ENCODE peak calls at places on chromosomes 4 and X, in eight cellular contexts. D is H9; X is tibial nerve; Z is sigmoid colon; F is CD4-positive, alpha-beta T cell; G is hepatocyte; Q is dorsolateral prefrontal cortex; K is neural progenitor cell. S is an unnamed sample.

GRCh38 chr4:123744664-123745290 is 348.2 kb downstream of the SPRY1 start:
- DNase-seq in D (no peak), X (no peak), Z (peak; percentile 65), F (no peak), G (peak; percentile 37), Q (no peak), K (no peak), S (no peak)

GRCh38 chrX:134013092-134013497 is 27.7 kb upstream of the GPC3 start:
- DNase-seq in D (no peak), X (no peak), Z (no peak), F (no peak), G (no peak), Q (no peak), K (no peak), S (no peak)

GRCh38 chr4:82469776-82470345 is 39.5 kb downstream of the ENOPH1 start:
- DNase-seq in D (no peak), X (no peak), Z (no peak), F (no peak), G (peak; percentile 19), Q (no peak), K (no peak), S (no peak)

GRCh38 chrX:107102980-107103379 is 15.6 kb downstream of the RBM41 start:
- DNase-seq in D (no peak), X (no peak), Z (no peak), F (no peak), G (no peak), Q (no peak), K (no peak), S (no peak)

GRCh38 chrX:53435997-53436396 is 1.8 kb upstream of the HSD17B10 start:
- DNase-seq in D (peak; percentile 48), X (peak; percentile 14), Z (peak; percentile 74), F (peak; percentile 55), G (peak; percentile 71), Q (no peak), K (peak; percentile 77), S (peak; percentile 5)

GRCh38 chr4:184937030-184937710 is 81.1 kb upstream of the HELT start:
- DNase-seq in D (no peak), X (no peak), Z (no peak), F (no peak), G (peak; percentile 35), Q (no peak), K (no peak), S (no peak)

GRCh38 chrX:46340696-46341095 is 204.5 kb downstream of the ZNF674 start:
- DNase-seq in D (no peak), X (no peak), Z (no peak), F (no peak), G (no peak), Q (no peak), K (no peak), S (no peak)

GRCh38 chrX:20623448-20623847 is 356.7 kb upstream of the RPS6KA3 start:
- DNase-seq in D (no peak), X (no peak), Z (no peak), F (no peak), G (no peak), Q (no peak), K (no peak), S (no peak)

GRCh38 chr4:21531048-21531447 is 417.5 kb downstream of the KCNIP4 start:
- DNase-seq in D (no peak), X (no peak), Z (no peak), F (no peak), G (no peak), Q (no peak), K (no peak), S (no peak)

GRCh38 chr4:105633241-105633640 is 75.2 kb downstream of the INTS12 start:
- DNase-seq in D (no peak), X (no peak), Z (no peak), F (no peak), G (no peak), Q (no peak), K (no peak), S (no peak)

GRCh38 chr4:121799208-121799823 is 1.8 kb upstream of the EXOSC9 start:
- DNase-seq in D (no peak), X (no peak), Z (no peak), F (no peak), G (peak; percentile 13), Q (no peak), K (no peak), S (no peak)

GRCh38 chr4:75003979-75004378 is 71.1 kb downstream of the PARM1 start:
- DNase-seq in D (no peak), X (no peak), Z (no peak), F (no peak), G (no peak), Q (no peak), K (no peak), S (no peak)

GRCh38 chr4:153140294-153140693 is 63.9 kb upstream of the TRIM2 start:
- DNase-seq in D (no peak), X (no peak), Z (no peak), F (no peak), G (no peak), Q (no peak), K (no peak), S (no peak)

GRCh38 chr4:82864336-82865001 is 26.5 kb downstream of the SEC31A start:
- DNase-seq in D (no peak), X (no peak), Z (no peak), F (no peak), G (no peak), Q (no peak), K (no peak), S (no peak)

GRCh38 chr4:118823471-118823870 is 12.5 kb downstream of the SEC24D start:
- DNase-seq in D (no peak), X (no peak), Z (no peak), F (no peak), G (no peak), Q (no peak), K (no peak), S (no peak)

GRCh38 chrX:38890963-38891362 is 89.7 kb downstream of the MID1IP1 start:
- DNase-seq in D (no peak), X (no peak), Z (no peak), F (no peak), G (peak; percentile 13), Q (no peak), K (no peak), S (no peak)

GRCh38 chrX:13086076-13086475 is 41.7 kb upstream of the FAM9C start:
- DNase-seq in D (no peak), X (no peak), Z (no peak), F (no peak), G (no peak), Q (no peak), K (no peak), S (no peak)

GRCh38 chrX:13085533-13085932 is 41.1 kb upstream of the FAM9C start:
- DNase-seq in D (no peak), X (no peak), Z (no peak), F (peak; percentile 58), G (no peak), Q (no peak), K (no peak), S (no peak)

GRCh38 chrX:13082286-13083065 is 38.1 kb upstream of the FAM9C start:
- DNase-seq in D (no peak), X (no peak), Z (no peak), F (no peak), G (no peak), Q (no peak), K (no peak), S (no peak)

GRCh38 chrX:13087322-13088154 is 43.1 kb upstream of the FAM9C start:
- DNase-seq in D (no peak), X (no peak), Z (no peak), F (peak; percentile 46), G (no peak), Q (no peak), K (no peak), S (no peak)

GRCh38 chrX:13084611-13085010 is 40.2 kb upstream of the FAM9C start:
- DNase-seq in D (no peak), X (no peak), Z (no peak), F (no peak), G (no peak), Q (no peak), K (no peak), S (no peak)
- H3K27ac ChIP-seq in D (no peak overlapping the region), X (no peak overlapping the region), Z (no peak overlapping the region), F (peak overlapping the region; percentile 16), G (no peak overlapping the region), Q (no peak overlapping the region), K (no peak overlapping the region), S (no peak overlapping the region)

GRCh38 chr4:155673453-155673979 is 6.9 kb downstream of the GUCY1A1 start:
- DNase-seq in D (no peak), X (no peak), Z (no peak), F (no peak), G (no peak), Q (no peak), K (no peak), S (no peak)
- H3K27ac ChIP-seq in D (no peak overlapping the region), X (no peak overlapping the region), Z (peak overlapping the region; percentile 96), F (no peak overlapping the region), G (peak overlapping the region; percentile 67), Q (no peak overlapping the region), K (no peak overlapping the region), S (no peak overlapping the region)

DNA sequence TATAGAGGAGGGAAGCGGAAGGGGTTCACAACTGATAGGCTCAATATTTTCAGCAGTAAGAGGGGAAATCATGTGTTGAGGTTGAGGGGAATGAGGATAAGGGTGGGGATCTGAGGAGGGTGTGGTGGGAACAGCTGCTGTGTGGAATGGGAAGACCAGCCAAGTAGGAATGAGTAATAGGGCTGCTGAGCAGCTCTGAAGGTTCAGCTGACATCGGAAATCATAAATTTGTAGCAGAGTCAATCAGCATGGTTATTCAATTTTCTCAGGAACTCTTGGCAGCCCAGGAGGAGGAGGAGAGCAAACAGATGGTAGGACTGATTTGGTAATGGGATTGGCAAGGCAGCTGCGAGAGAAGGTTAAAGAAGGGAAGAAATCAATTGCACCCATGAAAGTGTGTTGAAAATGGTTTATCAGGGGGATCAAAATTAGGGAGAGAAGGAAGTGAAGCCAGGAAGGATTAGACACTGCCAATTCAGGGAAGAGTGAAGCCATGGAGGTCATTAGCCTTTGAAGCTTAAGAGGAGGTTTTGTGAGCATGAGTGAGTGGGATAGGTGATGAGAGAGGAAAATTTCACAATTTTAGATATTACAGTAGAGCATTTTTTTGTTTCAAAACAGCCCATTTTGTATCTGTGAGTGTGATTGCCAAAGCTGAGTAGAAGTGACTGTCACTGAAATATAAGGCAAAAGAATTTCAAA is 82.6 kb downstream of the PCDH7 start:
- DNase-seq in D (no peak), X (no peak), Z (no peak), F (no peak), G (no peak), Q (no peak), K (no peak), S (no peak)
- H3K27ac ChIP-seq in D (no peak overlapping the region), X (no peak overlapping the region), Z (peak overlapping the region; percentile 26), F (no peak overlapping the region), G (no peak overlapping the region), Q (peak overlapping the region; percentile 1), K (no peak overlapping the region), S (no peak overlapping the region)

GRCh38 chrX:15311119-15311518 is 4.3 kb downstream of the ASB11 start:
- DNase-seq in D (no peak), X (no peak), Z (no peak), F (no peak), G (no peak), Q (no peak), K (no peak), S (no peak)
- H3K27ac ChIP-seq in D (no peak overlapping the region), X (no peak overlapping the region), Z (no peak overlapping the region), F (no peak overlapping the region), G (no peak overlapping the region), Q (no peak overlapping the region), K (no peak overlapping the region), S (no peak overlapping the region)